ENCODE peak calls at places on chromosomes 6 and 20, in five cellular contexts. One of them, this sample, is unnamed.

GRCh38 chr20:5827098-5827853 is 77.1 kb downstream of the SHLD1 start:
- DNase-seq in CD8-positive, alpha-beta memory T cell: no peak
- DNase-seq in colonic mucosa: no peak
- DNase-seq in mammary epithelial cell: no peak
- DNase-seq in effector memory CD4-positive, alpha-beta T cell: no peak
- DNase-seq in this sample: no peak

GRCh38 chr6:26743941-26744699 is 84.6 kb upstream of the ZNF322 start:
- DNase-seq in CD8-positive, alpha-beta memory T cell: no peak
- DNase-seq in colonic mucosa: no peak
- DNase-seq in mammary epithelial cell: no peak
- DNase-seq in effector memory CD4-positive, alpha-beta T cell: no peak
- DNase-seq in this sample: no peak

GRCh38 chr20:20518263-20518662 is 150.4 kb downstream of the INSM1 start:
- DNase-seq in CD8-positive, alpha-beta memory T cell: no peak
- DNase-seq in colonic mucosa: no peak
- DNase-seq in mammary epithelial cell: no peak
- DNase-seq in effector memory CD4-positive, alpha-beta T cell: no peak
- DNase-seq in this sample: no peak

GRCh38 chr6:129921169-129921817 is 60.2 kb upstream of the TMEM244 start:
- DNase-seq in CD8-positive, alpha-beta memory T cell: no peak
- DNase-seq in colonic mucosa: no peak
- DNase-seq in mammary epithelial cell: no peak
- DNase-seq in effector memory CD4-positive, alpha-beta T cell: no peak
- DNase-seq in this sample: no peak

GRCh38 chr6:160766657-160767018 is 64.6 kb downstream of the PLG start:
- DNase-seq in CD8-positive, alpha-beta memory T cell: no peak
- DNase-seq in colonic mucosa: no peak
- DNase-seq in mammary epithelial cell: no peak
- DNase-seq in effector memory CD4-positive, alpha-beta T cell: no peak
- DNase-seq in this sample: no peak

GRCh38 chr6:63560806-63561672 is 11.2 kb upstream of the LOC128125822 start:
- DNase-seq in CD8-positive, alpha-beta memory T cell: no peak
- DNase-seq in colonic mucosa: no peak
- DNase-seq in mammary epithelial cell: peak; percentile 27
- DNase-seq in effector memory CD4-positive, alpha-beta T cell: no peak
- DNase-seq in this sample: no peak

GRCh38 chr6:42939810-42940167 is 10.5 kb downstream of the CNPY3 start:
- DNase-seq in CD8-positive, alpha-beta memory T cell: no peak
- DNase-seq in colonic mucosa: no peak
- DNase-seq in mammary epithelial cell: no peak
- DNase-seq in effector memory CD4-positive, alpha-beta T cell: no peak
- DNase-seq in this sample: no peak

GRCh38 chr6:2764610-2765165 is 505 bp upstream of the WRNIP1 start:
- DNase-seq in CD8-positive, alpha-beta memory T cell: peak; percentile 52
- DNase-seq in colonic mucosa: peak; percentile 78
- DNase-seq in mammary epithelial cell: peak; percentile 66
- DNase-seq in effector memory CD4-positive, alpha-beta T cell: peak; percentile 62
- DNase-seq in this sample: peak; percentile 77

GRCh38 chr6:105862936-105863603 is 223.1 kb upstream of the PRDM1 start:
- DNase-seq in CD8-positive, alpha-beta memory T cell: no peak
- DNase-seq in colonic mucosa: no peak
- DNase-seq in mammary epithelial cell: no peak
- DNase-seq in effector memory CD4-positive, alpha-beta T cell: no peak
- DNase-seq in this sample: no peak

GRCh38 chr20:33999025-33999629 is 5.4 kb downstream of the RALY start:
- DNase-seq in CD8-positive, alpha-beta memory T cell: no peak
- DNase-seq in colonic mucosa: no peak
- DNase-seq in mammary epithelial cell: no peak
- DNase-seq in effector memory CD4-positive, alpha-beta T cell: no peak
- DNase-seq in this sample: no peak
- H3K27ac ChIP-seq in CD8-positive, alpha-beta memory T cell: no peak overlapping the region
- H3K27ac ChIP-seq in colonic mucosa: no peak overlapping the region
- H3K27ac ChIP-seq in mammary epithelial cell: no peak overlapping the region
- H3K27ac ChIP-seq in effector memory CD4-positive, alpha-beta T cell: no peak overlapping the region
- H3K27ac ChIP-seq in this sample: no peak overlapping the region

GRCh38 chr6:93417421-93417996 is 1.9 kb downstream of the EPHA7 start:
- DNase-seq in CD8-positive, alpha-beta memory T cell: no peak
- DNase-seq in colonic mucosa: no peak
- DNase-seq in mammary epithelial cell: no peak
- DNase-seq in effector memory CD4-positive, alpha-beta T cell: no peak
- DNase-seq in this sample: peak; percentile 23

GRCh38 chr6:93420163-93420806 is 926 bp upstream of the EPHA7 start:
- DNase-seq in CD8-positive, alpha-beta memory T cell: no peak
- DNase-seq in colonic mucosa: no peak
- DNase-seq in mammary epithelial cell: no peak
- DNase-seq in effector memory CD4-positive, alpha-beta T cell: no peak
- DNase-seq in this sample: no peak

GRCh38 chr6:93418113-93418447 is 1.3 kb downstream of the EPHA7 start:
- DNase-seq in CD8-positive, alpha-beta memory T cell: no peak
- DNase-seq in colonic mucosa: no peak
- DNase-seq in mammary epithelial cell: no peak
- DNase-seq in effector memory CD4-positive, alpha-beta T cell: no peak
- DNase-seq in this sample: no peak

GRCh38 chr6:93419304-93420162 is at the start of gene EPHA7:
- DNase-seq in CD8-positive, alpha-beta memory T cell: no peak
- DNase-seq in colonic mucosa: peak; percentile 90
- DNase-seq in mammary epithelial cell: peak; percentile 68
- DNase-seq in effector memory CD4-positive, alpha-beta T cell: peak; percentile 3
- DNase-seq in this sample: peak; percentile 93

DNA sequence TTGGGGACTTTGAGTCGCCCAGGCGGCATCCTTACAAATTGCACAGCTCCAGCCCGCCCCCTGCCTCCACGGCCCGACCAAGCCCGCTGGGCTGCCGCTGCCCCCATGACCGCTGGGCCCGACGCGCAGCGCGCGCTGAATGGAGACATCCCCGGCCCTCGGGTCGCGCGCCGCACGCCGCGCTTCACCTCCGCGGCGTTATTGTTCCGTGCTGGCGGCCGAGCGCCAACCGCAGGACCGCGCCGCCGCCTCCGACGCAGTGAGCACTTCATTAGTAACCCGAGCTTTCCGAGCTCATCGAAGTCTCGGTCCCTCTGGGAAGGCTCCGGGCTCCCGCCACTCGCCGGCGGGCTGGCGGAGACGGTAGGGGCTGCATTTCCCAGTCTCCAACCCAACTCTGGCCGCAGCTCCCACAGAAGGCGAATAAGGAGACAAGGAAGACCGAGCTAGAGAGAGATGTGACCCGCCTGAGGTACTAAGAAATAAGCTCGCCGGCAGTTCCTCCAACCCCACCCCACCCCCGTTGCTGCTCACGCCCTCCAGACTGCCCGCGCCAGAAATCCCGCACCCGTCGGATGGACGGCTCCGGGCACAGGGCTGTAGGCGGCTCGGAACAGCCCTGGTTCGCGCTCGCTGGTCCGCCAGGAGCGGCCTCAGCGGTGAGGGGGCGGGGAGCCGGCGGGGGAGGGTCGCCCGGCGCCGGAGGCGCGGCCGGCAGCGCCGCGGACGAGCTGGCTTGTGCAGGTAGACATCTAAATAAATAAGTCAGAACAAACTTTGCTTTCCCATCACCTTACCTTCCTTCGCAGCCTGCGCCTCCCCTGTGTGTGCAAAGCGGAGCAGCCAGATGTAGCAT is 683 bp downstream of the EPHA7 start:
- DNase-seq in CD8-positive, alpha-beta memory T cell: no peak
- DNase-seq in colonic mucosa: peak; percentile 21
- DNase-seq in mammary epithelial cell: no peak
- DNase-seq in effector memory CD4-positive, alpha-beta T cell: no peak
- DNase-seq in this sample: peak; percentile 66
- H3K27ac ChIP-seq in CD8-positive, alpha-beta memory T cell: no peak overlapping the region
- H3K27ac ChIP-seq in colonic mucosa: peak overlapping the region; percentile 29
- H3K27ac ChIP-seq in mammary epithelial cell: no peak overlapping the region
- H3K27ac ChIP-seq in effector memory CD4-positive, alpha-beta T cell: no peak overlapping the region
- H3K27ac ChIP-seq in this sample: peak overlapping the region; percentile 73

GRCh38 chr6:138988469-138988834 is 399 bp upstream of the REPS1 start:
- DNase-seq in CD8-positive, alpha-beta memory T cell: no peak
- DNase-seq in colonic mucosa: no peak
- DNase-seq in mammary epithelial cell: no peak
- DNase-seq in effector memory CD4-positive, alpha-beta T cell: no peak
- DNase-seq in this sample: no peak
- H3K27ac ChIP-seq in CD8-positive, alpha-beta memory T cell: peak overlapping the region; percentile 66
- H3K27ac ChIP-seq in colonic mucosa: peak overlapping the region; percentile 84
- H3K27ac ChIP-seq in mammary epithelial cell: peak overlapping the region; percentile 85
- H3K27ac ChIP-seq in effector memory CD4-positive, alpha-beta T cell: peak overlapping the region; percentile 80
- H3K27ac ChIP-seq in this sample: peak overlapping the region; percentile 38

GRCh38 chr20:58021481-58021880 is 207.0 kb downstream of the ANKRD60 start:
- DNase-seq in CD8-positive, alpha-beta memory T cell: no peak
- DNase-seq in colonic mucosa: no peak
- DNase-seq in mammary epithelial cell: no peak
- DNase-seq in effector memory CD4-positive, alpha-beta T cell: no peak
- DNase-seq in this sample: no peak

GRCh38 chr20:58020656-58021454 is 207.6 kb downstream of the ANKRD60 start:
- DNase-seq in CD8-positive, alpha-beta memory T cell: no peak
- DNase-seq in colonic mucosa: no peak
- DNase-seq in mammary epithelial cell: no peak
- DNase-seq in effector memory CD4-positive, alpha-beta T cell: no peak
- DNase-seq in this sample: no peak

GRCh38 chr20:58018590-58018989 is 209.9 kb downstream of the ANKRD60 start:
- DNase-seq in CD8-positive, alpha-beta memory T cell: no peak
- DNase-seq in colonic mucosa: no peak
- DNase-seq in mammary epithelial cell: no peak
- DNase-seq in effector memory CD4-positive, alpha-beta T cell: no peak
- DNase-seq in this sample: no peak

GRCh38 chr20:58019027-58019849 is 209.2 kb downstream of the ANKRD60 start:
- DNase-seq in CD8-positive, alpha-beta memory T cell: no peak
- DNase-seq in colonic mucosa: peak; percentile 16
- DNase-seq in mammary epithelial cell: peak; percentile 68
- DNase-seq in effector memory CD4-positive, alpha-beta T cell: no peak
- DNase-seq in this sample: no peak

DNA sequence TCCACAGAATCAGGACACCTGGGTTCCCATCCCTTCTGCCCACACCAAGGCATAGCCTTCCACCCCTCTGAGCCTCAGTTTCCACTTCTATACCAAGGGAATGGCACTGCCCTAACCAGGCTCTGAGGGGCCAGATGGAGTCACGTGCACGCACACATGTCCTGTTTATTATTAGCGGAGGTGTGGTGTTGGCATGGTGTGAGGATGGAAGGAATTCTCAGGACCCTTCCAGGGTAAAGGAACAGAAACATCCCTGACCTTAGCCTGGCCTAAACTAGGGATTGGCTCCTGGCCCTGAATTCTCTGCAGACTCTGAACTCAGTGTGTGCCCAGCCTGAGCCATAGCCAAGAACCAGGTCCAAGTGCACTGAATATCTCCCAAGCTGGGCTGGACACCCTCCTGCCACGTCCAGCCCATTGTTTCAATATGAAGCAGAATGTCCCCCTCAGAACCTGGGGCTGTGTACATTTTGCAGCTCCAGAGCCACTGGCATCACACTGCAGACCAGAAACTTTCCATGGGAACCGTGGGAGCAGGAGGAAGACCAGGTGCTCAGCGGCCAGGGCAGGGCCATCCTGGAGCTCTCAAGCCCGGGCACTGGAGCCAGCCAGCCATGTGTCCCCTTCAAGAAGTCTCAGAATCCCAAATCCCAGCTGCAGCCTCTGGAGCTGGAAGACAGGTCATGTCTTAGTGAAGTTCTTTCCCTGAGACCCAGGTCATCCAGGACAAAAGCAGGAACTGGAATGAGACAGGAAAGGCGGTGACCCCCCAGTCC is 208.4 kb downstream of the ANKRD60 start:
- DNase-seq in CD8-positive, alpha-beta memory T cell: no peak
- DNase-seq in colonic mucosa: no peak
- DNase-seq in mammary epithelial cell: no peak
- DNase-seq in effector memory CD4-positive, alpha-beta T cell: no peak
- DNase-seq in this sample: no peak
- H3K27ac ChIP-seq in CD8-positive, alpha-beta memory T cell: no peak overlapping the region
- H3K27ac ChIP-seq in colonic mucosa: no peak overlapping the region
- H3K27ac ChIP-seq in mammary epithelial cell: no peak overlapping the region
- H3K27ac ChIP-seq in effector memory CD4-positive, alpha-beta T cell: no peak overlapping the region
- H3K27ac ChIP-seq in this sample: no peak overlapping the region

GRCh38 chr20:33555755-33556154 is 65.9 kb downstream of the CBFA2T2 start:
- DNase-seq in CD8-positive, alpha-beta memory T cell: no peak
- DNase-seq in colonic mucosa: no peak
- DNase-seq in mammary epithelial cell: no peak
- DNase-seq in effector memory CD4-positive, alpha-beta T cell: no peak
- DNase-seq in this sample: no peak

GRCh38 chr20:33556237-33556636 is 66.3 kb downstream of the CBFA2T2 start:
- DNase-seq in CD8-positive, alpha-beta memory T cell: no peak
- DNase-seq in colonic mucosa: no peak
- DNase-seq in mammary epithelial cell: no peak
- DNase-seq in effector memory CD4-positive, alpha-beta T cell: no peak
- DNase-seq in this sample: no peak

GRCh38 chr20:33551778-33552177 is 61.9 kb downstream of the CBFA2T2 start:
- DNase-seq in CD8-positive, alpha-beta memory T cell: no peak
- DNase-seq in colonic mucosa: no peak
- DNase-seq in mammary epithelial cell: no peak
- DNase-seq in effector memory CD4-positive, alpha-beta T cell: no peak
- DNase-seq in this sample: no peak

GRCh38 chr20:33552519-33552918 is 62.6 kb downstream of the CBFA2T2 start:
- DNase-seq in CD8-positive, alpha-beta memory T cell: no peak
- DNase-seq in colonic mucosa: no peak
- DNase-seq in mammary epithelial cell: no peak
- DNase-seq in effector memory CD4-positive, alpha-beta T cell: no peak
- DNase-seq in this sample: no peak

GRCh38 chr20:33554914-33555420 is 65.1 kb downstream of the CBFA2T2 start:
- DNase-seq in CD8-positive, alpha-beta memory T cell: peak; percentile 33
- DNase-seq in colonic mucosa: peak; percentile 45
- DNase-seq in mammary epithelial cell: peak; percentile 86
- DNase-seq in effector memory CD4-positive, alpha-beta T cell: peak; percentile 46
- DNase-seq in this sample: no peak
- H3K27ac ChIP-seq in CD8-positive, alpha-beta memory T cell: peak overlapping the region; percentile 68
- H3K27ac ChIP-seq in colonic mucosa: peak overlapping the region; percentile 48
- H3K27ac ChIP-seq in mammary epithelial cell: peak overlapping the region; percentile 34
- H3K27ac ChIP-seq in effector memory CD4-positive, alpha-beta T cell: peak overlapping the region; percentile 84
- H3K27ac ChIP-seq in this sample: no peak overlapping the region

GRCh38 chr6:7222197-7222596 is 90.8 kb downstream of the SSR1 start:
- DNase-seq in CD8-positive, alpha-beta memory T cell: no peak
- DNase-seq in colonic mucosa: no peak
- DNase-seq in mammary epithelial cell: no peak
- DNase-seq in effector memory CD4-positive, alpha-beta T cell: no peak
- DNase-seq in this sample: no peak

GRCh38 chr6:7229376-7230326 is 83.3 kb downstream of the SSR1 start:
- DNase-seq in CD8-positive, alpha-beta memory T cell: no peak
- DNase-seq in colonic mucosa: no peak
- DNase-seq in mammary epithelial cell: no peak
- DNase-seq in effector memory CD4-positive, alpha-beta T cell: no peak
- DNase-seq in this sample: no peak

GRCh38 chr6:7219310-7219709 is 93.7 kb downstream of the SSR1 start:
- DNase-seq in CD8-positive, alpha-beta memory T cell: no peak
- DNase-seq in colonic mucosa: no peak
- DNase-seq in mammary epithelial cell: peak; percentile 28
- DNase-seq in effector memory CD4-positive, alpha-beta T cell: no peak
- DNase-seq in this sample: no peak

GRCh38 chr6:7228662-7229375 is 84.2 kb downstream of the SSR1 start:
- DNase-seq in CD8-positive, alpha-beta memory T cell: no peak
- DNase-seq in colonic mucosa: no peak
- DNase-seq in mammary epithelial cell: no peak
- DNase-seq in effector memory CD4-positive, alpha-beta T cell: no peak
- DNase-seq in this sample: no peak

DNA sequence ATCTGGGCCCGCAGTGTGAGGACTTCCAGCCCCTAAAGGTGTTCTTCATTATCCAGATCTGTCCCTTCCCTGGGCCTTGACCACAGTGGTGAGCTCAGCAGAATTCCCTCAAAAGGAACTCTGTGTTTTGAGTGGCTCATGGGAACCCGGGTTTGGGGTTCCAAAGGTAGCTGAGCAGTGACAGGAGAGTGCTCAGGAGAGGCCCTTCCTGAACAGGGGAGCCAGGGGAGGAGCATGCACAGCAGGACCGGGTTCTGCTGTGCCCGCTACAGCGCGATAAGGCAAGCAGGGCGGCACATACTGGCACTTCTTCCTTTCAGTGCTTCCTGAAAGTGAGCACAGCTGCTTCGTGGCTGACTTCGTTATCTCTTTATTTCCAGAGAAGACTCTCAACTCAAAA is 88.3 kb downstream of the SSR1 start:
- DNase-seq in CD8-positive, alpha-beta memory T cell: no peak
- DNase-seq in colonic mucosa: no peak
- DNase-seq in mammary epithelial cell: no peak
- DNase-seq in effector memory CD4-positive, alpha-beta T cell: no peak
- DNase-seq in this sample: no peak
- H3K27ac ChIP-seq in CD8-positive, alpha-beta memory T cell: no peak overlapping the region
- H3K27ac ChIP-seq in colonic mucosa: no peak overlapping the region
- H3K27ac ChIP-seq in mammary epithelial cell: no peak overlapping the region
- H3K27ac ChIP-seq in effector memory CD4-positive, alpha-beta T cell: no peak overlapping the region
- H3K27ac ChIP-seq in this sample: no peak overlapping the region

This sample was measured in caudate nucleus.